ENCODE peak calls at places on chromosomes 1 and 21, in nine cellular contexts. H is sigmoid colon, W is fibroblast of lung, M is GM23248, K is body of pancreas, I is heart right ventricle, Q is aorta, S is esophagus muscularis mucosa, T is stomach. N is an unnamed sample. For H3K27me3 and H3K36me3, the result is how much of the 10 kb centered on the place peaks cover.

GRCh38 chr1:95084317-95085176 is 11.8 kb upstream of the ALG14 start:
- DNase-seq in H (no peak), W (peak), M (peak), K (peak), I (no peak), Q (no peak), S (no peak), T (no peak), N (no peak)

GRCh38 chr1:84877592-84877991 is 15.4 kb downstream of the LPAR3 start:
- DNase-seq in H (no peak), W (peak), M (peak), K (no peak), I (no peak), Q (no peak), S (no peak), T (no peak), N (no peak)

GRCh38 chr1:241156231-241156965 is 200.6 kb downstream of the RGS7 start:
- DNase-seq in H (no peak), W (peak), M (peak), K (peak), I (no peak), Q (no peak), S (no peak), T (peak), N (peak)

GRCh38 chr1:1562556-1563195 is 12.0 kb downstream of the SSU72 start:
- DNase-seq in H (no peak), W (no peak), M (no peak), K (no peak), I (no peak), Q (no peak), S (no peak), T (no peak), N (no peak)

GRCh38 chr1:178122283-178122682 is 28.4 kb downstream of the RASAL2 start:
- DNase-seq in H (no peak), W (peak), M (peak), K (no peak), I (no peak), Q (no peak), S (no peak), T (no peak), N (no peak)

GRCh38 chr1:64631346-64632052 is 113.4 kb upstream of the RAVER2 start:
- DNase-seq in H (no peak), W (no peak), M (no peak), K (no peak), I (no peak), Q (no peak), S (no peak), T (no peak), N (no peak)

GRCh38 chr1:114342376-114342775 is 168.6 kb downstream of the TRIM33 start:
- DNase-seq in H (no peak), W (no peak), M (no peak), K (no peak), I (no peak), Q (no peak), S (peak), T (no peak), N (no peak)

GRCh38 chr1:194174528-194174927 is 988.1 kb upstream of the B3GALT2 start:
- DNase-seq in H (no peak), W (no peak), M (no peak), K (no peak), I (no peak), Q (no peak), S (no peak), T (no peak), N (no peak)

GRCh38 chr1:15236226-15237145 is 10.5 kb upstream of the FHAD1 start:
- DNase-seq in H (no peak), W (no peak), M (peak), K (no peak), I (no peak), Q (no peak), S (no peak), T (no peak), N (no peak)

GRCh38 chr1:245915851-245916250 is 591.2 kb downstream of the SMYD3 start:
- DNase-seq in H (no peak), W (no peak), M (no peak), K (no peak), I (no peak), Q (no peak), S (no peak), T (no peak), N (no peak)

GRCh38 chr1:12407050-12407961 is 177.5 kb downstream of the VPS13D start:
- DNase-seq in H (no peak), W (peak), M (peak), K (peak), I (no peak), Q (no peak), S (no peak), T (no peak), N (no peak)

GRCh38 chr1:224544276-224544675 is 71.8 kb upstream of the CNIH3 start:
- DNase-seq in H (no peak), W (no peak), M (peak), K (no peak), I (no peak), Q (no peak), S (peak), T (no peak), N (no peak)

GRCh38 chr21:38241029-38241740 is 15.6 kb upstream of the KCNJ15 start:
- DNase-seq in H (no peak), W (no peak), M (peak), K (peak), I (peak), Q (peak), S (no peak), T (no peak), N (no peak)

GRCh38 chr1:1225913-1226312 is 5.9 kb downstream of the SDF4 start:
- DNase-seq in H (no peak), W (no peak), M (no peak), K (no peak), I (no peak), Q (no peak), S (no peak), T (peak), N (no peak)

GRCh38 chr1:79617777-79618176 is 611.2 kb upstream of the ADGRL4 start:
- DNase-seq in H (no peak), W (no peak), M (peak), K (no peak), I (no peak), Q (no peak), S (no peak), T (no peak), N (no peak)

GRCh38 chr21:38478782-38479181 is 19.5 kb downstream of the ERG start:
- DNase-seq in H (no peak), W (peak), M (peak), K (no peak), I (no peak), Q (no peak), S (no peak), T (no peak), N (no peak)

GRCh38 chr1:185862235-185862634 is 128.0 kb downstream of the HMCN1 start:
- DNase-seq in H (no peak), W (peak), M (no peak), K (no peak), I (no peak), Q (no peak), S (no peak), T (no peak), N (no peak)

GRCh38 chr1:212232020-212232570 is 53.1 kb upstream of the PPP2R5A start:
- DNase-seq in H (no peak), W (no peak), M (no peak), K (no peak), I (no peak), Q (no peak), S (no peak), T (no peak), N (no peak)

GRCh38 chr1:184114818-184115398 is 63.4 kb downstream of the TSEN15 start:
- DNase-seq in H (no peak), W (no peak), M (no peak), K (no peak), I (no peak), Q (no peak), S (peak), T (no peak), N (no peak)

GRCh38 chr1:150072959-150073358 is 5.4 kb downstream of the VPS45 start:
- DNase-seq in H (no peak), W (peak), M (peak), K (no peak), I (no peak), Q (no peak), S (no peak), T (no peak), N (no peak)

GRCh38 chr1:14259191-14259757 is 339.2 kb upstream of the KAZN start:
- DNase-seq in H (peak), W (peak), M (peak), K (peak), I (peak), Q (peak), S (peak), T (peak), N (no peak)

GRCh38 chr1:234728740-234729139 is 118.8 kb upstream of the IRF2BP2 start:
- DNase-seq in H (peak), W (no peak), M (no peak), K (no peak), I (no peak), Q (no peak), S (no peak), T (no peak), N (no peak)

GRCh38 chr1:117058810-117059209 is 1.3 kb upstream of the TTF2 start:
- DNase-seq in H (no peak), W (no peak), M (no peak), K (no peak), I (no peak), Q (no peak), S (no peak), T (no peak), N (no peak)

GRCh38 chr1:66769512-66770229 is 17.4 kb downstream of the DYNLT5 start:
- DNase-seq in H (no peak), W (no peak), M (no peak), K (no peak), I (no peak), Q (no peak), S (no peak), T (no peak), N (no peak)

GRCh38 chr1:12059722-12060464 is 3.2 kb upstream of the TNFRSF8 start:
- DNase-seq in H (no peak), W (no peak), M (no peak), K (no peak), I (no peak), Q (no peak), S (no peak), T (no peak), N (no peak)

GRCh38 chr1:224579526-224579925 is 36.6 kb upstream of the CNIH3 start:
- DNase-seq in H (no peak), W (peak), M (peak), K (no peak), I (no peak), Q (no peak), S (peak), T (no peak), N (no peak)

GRCh38 chr1:9193226-9193625 is 41.3 kb upstream of the H6PD start:
- DNase-seq in H (no peak), W (peak), M (peak), K (no peak), I (no peak), Q (no peak), S (no peak), T (no peak), N (no peak)

GRCh38 chr1:82586473-82586872 is 785.7 kb downstream of the ADGRL2 start:
- DNase-seq in H (peak), W (peak), M (no peak), K (peak), I (peak), Q (peak), S (no peak), T (no peak), N (no peak)

GRCh38 chr1:206935491-206936067 is 10.7 kb downstream of the PIGR start:
- DNase-seq in H (no peak), W (no peak), M (peak), K (peak), I (peak), Q (peak), S (no peak), T (peak), N (no peak)

GRCh38 chr21:45504516-45505415 is 37.5 kb downstream of the SLC19A1 start:
- DNase-seq in H (peak), W (no peak), M (no peak), K (no peak), I (peak), Q (peak), S (no peak), T (no peak), N (no peak)

GRCh38 chr21:42627527-42628289 is 25.7 kb upstream of the PDE9A start:
- DNase-seq in H (peak), W (no peak), M (no peak), K (no peak), I (peak), Q (no peak), S (no peak), T (no peak), N (no peak)

GRCh38 chr1:89525169-89525855 is 683 bp downstream of the LRRC8B start:
- DNase-seq in H (peak), W (peak), M (peak), K (peak), I (peak), Q (peak), S (no peak), T (no peak), N (no peak)

GRCh38 chr1:200779326-200779725 is 40.6 kb downstream of the CAMSAP2 start:
- DNase-seq in H (no peak), W (no peak), M (peak), K (no peak), I (no peak), Q (no peak), S (no peak), T (no peak), N (no peak)

GRCh38 chr1:200783926-200784325 is 45.2 kb downstream of the CAMSAP2 start:
- DNase-seq in H (no peak), W (no peak), M (no peak), K (no peak), I (no peak), Q (no peak), S (no peak), T (no peak), N (no peak)

GRCh38 chr1:200784576-200784975 is 45.9 kb downstream of the CAMSAP2 start:
- DNase-seq in H (no peak), W (peak), M (no peak), K (no peak), I (no peak), Q (no peak), S (no peak), T (no peak), N (no peak)

GRCh38 chr1:200778766-200779165 is 40.1 kb downstream of the CAMSAP2 start:
- DNase-seq in H (no peak), W (no peak), M (no peak), K (no peak), I (no peak), Q (no peak), S (no peak), T (no peak), N (no peak)

DNA sequence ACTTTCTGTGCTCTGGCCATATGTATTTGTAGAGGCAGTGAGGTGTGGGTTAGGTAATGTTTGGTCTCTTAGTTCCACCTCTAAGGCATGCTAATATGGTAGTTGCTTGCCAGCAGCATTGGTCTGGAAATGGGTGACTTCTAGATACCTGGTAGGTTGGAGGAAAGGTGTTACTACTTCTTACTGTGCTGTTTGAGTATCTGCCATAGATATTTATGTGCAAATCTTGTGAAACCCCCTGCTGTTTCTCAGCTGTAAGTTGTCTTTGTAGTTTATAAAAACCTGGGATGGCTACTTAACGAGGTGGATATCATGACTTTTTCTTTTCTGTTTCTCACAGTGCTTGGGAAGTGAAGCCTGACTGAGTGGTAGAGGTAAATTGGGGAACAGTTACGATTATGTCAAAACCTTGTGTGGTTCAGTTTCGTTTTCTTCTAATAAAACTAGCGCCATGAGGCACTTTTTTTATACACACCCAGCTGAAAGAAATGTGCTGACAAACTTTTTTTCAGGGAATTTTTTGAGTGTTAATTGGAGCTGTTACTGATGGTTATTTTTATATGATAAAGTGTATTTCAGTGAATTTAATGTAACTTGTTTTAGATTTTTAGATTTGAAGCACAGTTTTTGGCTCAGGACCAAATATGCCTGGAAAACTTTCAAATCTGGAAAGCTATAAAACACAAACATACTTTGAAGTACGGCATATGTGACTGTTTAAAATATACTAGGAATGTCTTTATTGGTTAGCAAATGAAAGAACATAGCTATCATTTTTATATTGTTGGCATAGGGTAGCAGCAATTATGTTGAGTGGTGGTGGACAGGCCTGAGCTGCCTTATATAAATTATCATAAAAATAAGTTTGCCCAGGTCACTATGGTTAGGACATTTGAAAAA is 42.1 kb downstream of the CAMSAP2 start:
- DNase-seq in H (no peak), W (peak), M (peak), K (no peak), I (no peak), Q (no peak), S (no peak), T (no peak), N (no peak)
- H3K4me3 ChIP-seq in H (peak), W (peak), M (peak), K (no peak), I (no peak), Q (no peak), S (peak), T (no peak), N (no peak)

DNA sequence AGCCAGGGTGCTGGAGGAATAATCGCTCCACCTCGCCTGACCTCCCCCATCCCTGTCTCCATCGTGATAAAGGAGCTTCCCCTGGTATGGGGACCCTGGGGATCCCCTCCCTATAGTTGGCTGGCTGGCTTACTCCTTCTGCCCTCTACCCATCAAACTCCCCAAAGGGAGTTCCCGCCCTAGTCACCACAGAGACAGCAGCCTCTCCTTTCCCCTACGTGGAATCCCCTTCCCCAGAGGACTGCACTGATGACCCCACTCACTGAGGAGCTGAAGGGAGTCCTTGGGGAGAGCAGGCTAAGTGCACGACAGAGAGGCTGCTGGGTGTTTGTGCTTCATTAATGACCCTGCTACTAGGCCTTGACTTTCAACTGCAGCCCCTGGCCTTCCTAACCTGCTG is 1.9 kb downstream of the CADM3 start:
- DNase-seq in H (no peak), W (no peak), M (no peak), K (no peak), I (no peak), Q (no peak), S (no peak), T (no peak), N (no peak)
- H3K27me3 ChIP-seq in H (under half), W (under half), M (under half), K (under half), I (half or more), Q (under half), S (under half), T (half or more), N (under half)

GRCh38 chr1:16461681-16462080 is 21.2 kb downstream of the NECAP2 start:
- DNase-seq in H (no peak), W (no peak), M (no peak), K (no peak), I (no peak), Q (no peak), S (no peak), T (no peak), N (no peak)
- H3K36me3 ChIP-seq in H (under half), W (under half), M (under half), K (under half), I (under half), Q (under half), S (half or more), T (under half), N (under half)

DNA sequence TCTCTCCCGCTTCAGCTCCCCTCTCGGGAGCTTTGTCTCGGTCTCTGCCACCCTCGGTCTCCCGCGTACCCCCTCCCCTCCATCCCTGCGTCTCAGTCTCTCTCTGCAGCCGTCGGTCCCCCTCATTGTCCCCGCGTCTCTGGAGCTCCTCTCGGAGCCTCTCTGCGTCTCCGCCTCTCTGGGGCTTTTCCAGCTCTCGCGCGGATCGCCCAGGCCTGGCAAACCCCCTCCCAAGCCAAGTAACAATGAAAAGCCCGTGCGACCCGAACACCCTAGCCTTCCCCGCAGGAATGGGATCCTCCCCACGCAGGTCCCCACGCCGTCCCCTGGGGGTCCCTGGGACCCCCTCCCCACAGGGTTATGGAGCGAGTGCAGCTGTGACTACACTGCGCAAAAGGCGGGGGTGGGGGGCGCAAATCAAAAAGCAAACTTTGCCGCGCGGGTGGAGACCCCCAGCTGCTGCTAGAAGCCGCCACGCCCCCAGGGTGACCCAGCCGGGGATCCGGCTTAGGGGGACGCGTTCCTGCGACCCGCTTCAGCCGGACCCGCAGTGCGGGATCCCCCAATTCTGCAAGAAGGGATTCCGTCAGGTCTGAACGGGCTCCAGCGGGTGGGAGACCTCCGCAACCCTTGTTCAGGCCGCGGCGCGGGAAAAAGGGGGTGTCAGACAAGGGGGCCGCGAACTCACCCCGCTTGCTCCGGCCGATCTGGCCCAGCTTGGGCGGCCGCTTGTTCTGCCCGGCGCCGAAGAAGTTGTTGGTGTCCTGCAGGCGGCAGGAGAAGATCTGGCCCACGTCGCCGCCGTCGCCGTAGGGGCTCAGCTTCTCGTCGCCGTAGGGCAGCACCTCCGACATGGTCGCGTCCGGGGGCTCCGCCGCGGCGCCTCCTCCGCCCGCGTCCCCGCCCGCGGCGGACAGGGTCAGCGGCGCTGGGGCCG is 1.2 kb downstream of the CAMK2N1 start:
- DNase-seq in H (peak), W (no peak), M (peak), K (no peak), I (no peak), Q (no peak), S (no peak), T (no peak), N (no peak)
- H3K4me3 ChIP-seq in H (peak), W (peak), M (peak), K (no peak), I (peak), Q (peak), S (peak), T (peak), N (peak)

DNA sequence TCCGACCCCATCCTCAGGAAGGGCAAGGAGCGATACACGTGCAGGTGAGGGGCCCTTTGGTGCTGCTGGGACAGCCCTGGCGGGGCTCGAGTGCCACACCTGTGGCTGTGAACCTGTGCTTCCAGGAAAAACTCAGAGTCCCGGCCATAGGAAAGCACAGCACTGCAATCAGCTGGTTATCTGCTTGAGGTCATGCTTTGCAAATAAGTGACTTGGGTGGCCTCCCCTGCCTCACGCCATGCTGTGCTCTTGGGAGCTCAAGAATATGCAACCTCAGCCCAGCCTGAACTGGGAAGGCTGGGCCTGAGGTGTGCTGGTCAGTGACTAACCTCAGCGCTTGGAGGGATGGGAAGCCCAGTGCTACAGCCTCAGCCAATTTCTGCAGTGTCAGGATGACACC is 36.5 kb upstream of the ARHGEF16 start:
- DNase-seq in H (no peak), W (no peak), M (no peak), K (no peak), I (no peak), Q (no peak), S (no peak), T (peak), N (no peak)
- H3K27me3 ChIP-seq in H (under half), W (under half), M (under half), K (under half), I (under half), Q (under half), S (under half), T (half or more), N (under half)

N was measured in kidney epithelial cell.